ENCODE peak calls at places on chromosomes 12 and 14, in nine cellular contexts. R is AG09319, I is bronchial epithelial cell, T is NCI-H69, V is left kidney, M is SIG-M5, G is tibial nerve, H is stomach, N is AML-193. O is an unnamed sample.

GRCh38 chr14:55191881-55192616 is 664 bp upstream of the DLGAP5 start:
- DNase-seq in R (no peak), I (no peak), T (no peak), V (no peak), M (no peak), G (no peak), H (no peak), N (no peak), O (no peak)

GRCh38 chr12:81231574-81232368 is 153.9 kb downstream of the ACSS3 start:
- DNase-seq in R (no peak), I (no peak), T (peak), V (no peak), M (no peak), G (no peak), H (no peak), N (no peak), O (no peak)

GRCh38 chr12:94644622-94645021 is 5.7 kb downstream of the TMCC3 start:
- DNase-seq in R (peak), I (peak), T (no peak), V (peak), M (no peak), G (no peak), H (no peak), N (no peak), O (peak)

GRCh38 chr14:24694680-24695079 is 60.7 kb upstream of the GZMB start:
- DNase-seq in R (no peak), I (no peak), T (no peak), V (no peak), M (no peak), G (no peak), H (no peak), N (no peak), O (no peak)

GRCh38 chr14:104107101-104107581 is 21.6 kb downstream of the ASPG start:
- DNase-seq in R (no peak), I (no peak), T (no peak), V (no peak), M (no peak), G (no peak), H (peak), N (no peak), O (no peak)

GRCh38 chr14:30553311-30553989 is 5.5 kb upstream of the G2E3 start:
- DNase-seq in R (no peak), I (peak), T (peak), V (no peak), M (no peak), G (no peak), H (no peak), N (no peak), O (no peak)

GRCh38 chr12:23895792-23896218 is 53.7 kb downstream of the SOX5 start:
- DNase-seq in R (no peak), I (no peak), T (peak), V (peak), M (no peak), G (no peak), H (no peak), N (no peak), O (no peak)

GRCh38 chr12:15996254-15996653 is 85.1 kb downstream of the DERA start:
- DNase-seq in R (no peak), I (no peak), T (peak), V (no peak), M (no peak), G (no peak), H (no peak), N (no peak), O (peak)

GRCh38 chr14:51419685-51420084 is 179.6 kb downstream of the TMX1 start:
- DNase-seq in R (no peak), I (no peak), T (peak), V (no peak), M (no peak), G (no peak), H (no peak), N (no peak), O (peak)

GRCh38 chr12:132218519-132218860 is 74.2 kb downstream of the NOC4L start:
- DNase-seq in R (no peak), I (no peak), T (no peak), V (no peak), M (no peak), G (no peak), H (no peak), N (no peak), O (no peak)

GRCh38 chr12:125249932-125250331 is 184.7 kb downstream of the AACS start:
- DNase-seq in R (no peak), I (no peak), T (peak), V (no peak), M (no peak), G (no peak), H (no peak), N (no peak), O (no peak)

GRCh38 chr14:101958418-101959185 is 5.8 kb upstream of the DYNC1H1 start:
- DNase-seq in R (no peak), I (no peak), T (no peak), V (peak), M (no peak), G (no peak), H (no peak), N (no peak), O (no peak)

GRCh38 chr14:106631886-106632285 is 1105.5 kb downstream of the TMEM121 start:
- DNase-seq in R (no peak), I (no peak), T (no peak), V (no peak), M (no peak), G (no peak), H (no peak), N (no peak), O (no peak)

GRCh38 chr14:51848120-51848519 is 12.3 kb upstream of the GNG2 start:
- DNase-seq in R (no peak), I (peak), T (no peak), V (no peak), M (no peak), G (no peak), H (no peak), N (no peak), O (no peak)

GRCh38 chr12:107320031-107320928 is 226.9 kb upstream of the CRY1 start:
- DNase-seq in R (no peak), I (peak), T (peak), V (peak), M (no peak), G (no peak), H (no peak), N (peak), O (peak)

GRCh38 chr14:88463318-88463717 is 77.9 kb downstream of the SPATA7 start:
- DNase-seq in R (no peak), I (peak), T (peak), V (peak), M (no peak), G (no peak), H (no peak), N (peak), O (peak)

GRCh38 chr12:95766356-95767019 is 24.1 kb downstream of the NTN4 start:
- DNase-seq in R (no peak), I (peak), T (no peak), V (no peak), M (no peak), G (no peak), H (no peak), N (no peak), O (no peak)

GRCh38 chr14:34098045-34098984 is 147.4 kb upstream of the EGLN3 start:
- DNase-seq in R (peak), I (peak), T (peak), V (peak), M (no peak), G (peak), H (peak), N (no peak), O (peak)

GRCh38 chr12:68766646-68767045 is 20.7 kb downstream of the SLC35E3 start:
- DNase-seq in R (no peak), I (no peak), T (no peak), V (no peak), M (no peak), G (no peak), H (no peak), N (no peak), O (no peak)

GRCh38 chr14:84025258-84026012 is 1504.5 kb upstream of the FLRT2 start:
- DNase-seq in R (no peak), I (no peak), T (no peak), V (no peak), M (no peak), G (no peak), H (peak), N (no peak), O (no peak)

GRCh38 chr12:62050785-62051184 is 209.4 kb upstream of the USP15 start:
- DNase-seq in R (no peak), I (no peak), T (no peak), V (no peak), M (no peak), G (no peak), H (no peak), N (no peak), O (no peak)

GRCh38 chr12:82937151-82937550 is 250.4 kb downstream of the TMTC2 start:
- DNase-seq in R (no peak), I (no peak), T (no peak), V (no peak), M (no peak), G (no peak), H (no peak), N (no peak), O (no peak)

GRCh38 chr12:3129301-3130052 is 52.3 kb downstream of the TSPAN9 start:
- DNase-seq in R (no peak), I (peak), T (no peak), V (no peak), M (peak), G (no peak), H (no peak), N (peak), O (peak)